ENCODE peak calls at places on chromosomes 6 and 20, in seven cellular contexts. One of them, this sample, is unnamed.

GRCh38 chr6:7568021-7568420 is 22.0 kb upstream of the SNRNP48 start:
- DNase-seq in left ventricle myocardium inferior: no peak
- DNase-seq in pancreas: no peak
- DNase-seq in heart right ventricle: no peak
- DNase-seq in uterus: no peak
- DNase-seq in transverse colon: no peak
- DNase-seq in adrenal gland: no peak
- DNase-seq in this sample: no peak

GRCh38 chr20:25584905-25585704 is at the start of gene NINL:
- DNase-seq in left ventricle myocardium inferior: peak; percentile 64
- DNase-seq in pancreas: peak; percentile 75
- DNase-seq in heart right ventricle: peak; percentile 65
- DNase-seq in uterus: peak; percentile 55
- DNase-seq in transverse colon: peak; percentile 47
- DNase-seq in adrenal gland: peak; percentile 69
- DNase-seq in this sample: no peak

GRCh38 chr6:89921691-89922090 is 27.4 kb downstream of the GJA10 start:
- DNase-seq in left ventricle myocardium inferior: no peak
- DNase-seq in pancreas: no peak
- DNase-seq in heart right ventricle: no peak
- DNase-seq in uterus: no peak
- DNase-seq in transverse colon: no peak
- DNase-seq in adrenal gland: no peak
- DNase-seq in this sample: no peak

GRCh38 chr6:189676-190075 is 102.6 kb upstream of the DUSP22 start:
- DNase-seq in left ventricle myocardium inferior: no peak
- DNase-seq in pancreas: no peak
- DNase-seq in heart right ventricle: no peak
- DNase-seq in uterus: no peak
- DNase-seq in transverse colon: no peak
- DNase-seq in adrenal gland: no peak
- DNase-seq in this sample: no peak

GRCh38 chr6:84967965-84968364 is 203.6 kb upstream of the TBX18 start:
- DNase-seq in left ventricle myocardium inferior: no peak
- DNase-seq in pancreas: no peak
- DNase-seq in heart right ventricle: no peak
- DNase-seq in uterus: no peak
- DNase-seq in transverse colon: no peak
- DNase-seq in adrenal gland: no peak
- DNase-seq in this sample: no peak

GRCh38 chr20:2804921-2805681 is 4.7 kb upstream of the CPXM1 start:
- DNase-seq in left ventricle myocardium inferior: no peak
- DNase-seq in pancreas: no peak
- DNase-seq in heart right ventricle: no peak
- DNase-seq in uterus: no peak
- DNase-seq in transverse colon: no peak
- DNase-seq in adrenal gland: no peak
- DNase-seq in this sample: no peak

GRCh38 chr6:112691289-112691688 is 344.2 kb downstream of the RFPL4B start:
- DNase-seq in left ventricle myocardium inferior: no peak
- DNase-seq in pancreas: no peak
- DNase-seq in heart right ventricle: no peak
- DNase-seq in uterus: no peak
- DNase-seq in transverse colon: no peak
- DNase-seq in adrenal gland: peak; percentile 21
- DNase-seq in this sample: no peak

GRCh38 chr6:40443842-40444241 is 143.3 kb downstream of the LRFN2 start:
- DNase-seq in left ventricle myocardium inferior: no peak
- DNase-seq in pancreas: no peak
- DNase-seq in heart right ventricle: no peak
- DNase-seq in uterus: no peak
- DNase-seq in transverse colon: no peak
- DNase-seq in adrenal gland: no peak
- DNase-seq in this sample: no peak

GRCh38 chr20:3551681-3552434 is 81.0 kb downstream of the ATRN start:
- DNase-seq in left ventricle myocardium inferior: no peak
- DNase-seq in pancreas: no peak
- DNase-seq in heart right ventricle: no peak
- DNase-seq in uterus: no peak
- DNase-seq in transverse colon: no peak
- DNase-seq in adrenal gland: no peak
- DNase-seq in this sample: no peak

GRCh38 chr6:351011-351866 is 40.3 kb upstream of the IRF4 start:
- DNase-seq in left ventricle myocardium inferior: no peak
- DNase-seq in pancreas: no peak
- DNase-seq in heart right ventricle: peak; percentile 9
- DNase-seq in uterus: no peak
- DNase-seq in transverse colon: no peak
- DNase-seq in adrenal gland: no peak
- DNase-seq in this sample: no peak

GRCh38 chr6:31378062-31378720 is 21.2 kb upstream of the HLA-B start:
- DNase-seq in left ventricle myocardium inferior: no peak
- DNase-seq in pancreas: no peak
- DNase-seq in heart right ventricle: no peak
- DNase-seq in uterus: no peak
- DNase-seq in transverse colon: peak; percentile 81
- DNase-seq in adrenal gland: no peak
- DNase-seq in this sample: no peak

GRCh38 chr6:36599791-36600209 is 5.6 kb downstream of the SRSF3 start:
- DNase-seq in left ventricle myocardium inferior: no peak
- DNase-seq in pancreas: no peak
- DNase-seq in heart right ventricle: peak; percentile 44
- DNase-seq in uterus: no peak
- DNase-seq in transverse colon: no peak
- DNase-seq in adrenal gland: peak; percentile 37
- DNase-seq in this sample: no peak

GRCh38 chr6:392441-393390 is 1.2 kb downstream of the IRF4 start:
- DNase-seq in left ventricle myocardium inferior: no peak
- DNase-seq in pancreas: no peak
- DNase-seq in heart right ventricle: no peak
- DNase-seq in uterus: no peak
- DNase-seq in transverse colon: no peak
- DNase-seq in adrenal gland: no peak
- DNase-seq in this sample: peak; percentile 60

GRCh38 chr6:127384007-127384406 is 40.6 kb upstream of the ECHDC1 start:
- DNase-seq in left ventricle myocardium inferior: no peak
- DNase-seq in pancreas: no peak
- DNase-seq in heart right ventricle: no peak
- DNase-seq in uterus: no peak
- DNase-seq in transverse colon: no peak
- DNase-seq in adrenal gland: no peak
- DNase-seq in this sample: no peak

GRCh38 chr20:6086868-6087267 is 33.0 kb upstream of the LRRN4 start:
- DNase-seq in left ventricle myocardium inferior: no peak
- DNase-seq in pancreas: no peak
- DNase-seq in heart right ventricle: no peak
- DNase-seq in uterus: no peak
- DNase-seq in transverse colon: no peak
- DNase-seq in adrenal gland: no peak
- DNase-seq in this sample: no peak

GRCh38 chr6:141107562-141108160 is 1025.1 kb upstream of the GJE1 start:
- DNase-seq in left ventricle myocardium inferior: no peak
- DNase-seq in pancreas: no peak
- DNase-seq in heart right ventricle: no peak
- DNase-seq in uterus: no peak
- DNase-seq in transverse colon: no peak
- DNase-seq in adrenal gland: no peak
- DNase-seq in this sample: no peak

GRCh38 chr6:38012573-38012972 is 193.0 kb downstream of the ZFAND3 start:
- DNase-seq in left ventricle myocardium inferior: no peak
- DNase-seq in pancreas: no peak
- DNase-seq in heart right ventricle: no peak
- DNase-seq in uterus: no peak
- DNase-seq in transverse colon: no peak
- DNase-seq in adrenal gland: peak; percentile 15
- DNase-seq in this sample: peak; percentile 60

GRCh38 chr6:155341130-155341828 is 27.0 kb upstream of the TFB1M start:
- DNase-seq in left ventricle myocardium inferior: no peak
- DNase-seq in pancreas: no peak
- DNase-seq in heart right ventricle: no peak
- DNase-seq in uterus: no peak
- DNase-seq in transverse colon: no peak
- DNase-seq in adrenal gland: no peak
- DNase-seq in this sample: no peak

GRCh38 chr6:27213544-27214125 is 33.9 kb upstream of the PRSS16 start:
- DNase-seq in left ventricle myocardium inferior: no peak
- DNase-seq in pancreas: no peak
- DNase-seq in heart right ventricle: no peak
- DNase-seq in uterus: no peak
- DNase-seq in transverse colon: no peak
- DNase-seq in adrenal gland: no peak
- DNase-seq in this sample: no peak

GRCh38 chr20:57089701-57090144 is 176.7 kb downstream of the BMP7 start:
- DNase-seq in left ventricle myocardium inferior: peak; percentile 59
- DNase-seq in pancreas: peak; percentile 79
- DNase-seq in heart right ventricle: peak; percentile 73
- DNase-seq in uterus: peak; percentile 39
- DNase-seq in transverse colon: peak; percentile 74
- DNase-seq in adrenal gland: peak; percentile 57
- DNase-seq in this sample: peak; percentile 80

GRCh38 chr6:33620158-33620583 is 951 bp upstream of the ITPR3 start:
- DNase-seq in left ventricle myocardium inferior: no peak
- DNase-seq in pancreas: peak; percentile 69
- DNase-seq in heart right ventricle: peak; percentile 39
- DNase-seq in uterus: no peak
- DNase-seq in transverse colon: peak; percentile 63
- DNase-seq in adrenal gland: peak; percentile 49
- DNase-seq in this sample: peak; percentile 61

GRCh38 chr20:3777726-3778629 is 3.3 kb downstream of the SPEF1 start:
- DNase-seq in left ventricle myocardium inferior: peak; percentile 77
- DNase-seq in pancreas: peak; percentile 71
- DNase-seq in heart right ventricle: peak; percentile 74
- DNase-seq in uterus: peak; percentile 70
- DNase-seq in transverse colon: peak; percentile 69
- DNase-seq in adrenal gland: peak; percentile 64
- DNase-seq in this sample: no peak

GRCh38 chr6:90463874-90464273 is 123.0 kb downstream of the MAP3K7 start:
- DNase-seq in left ventricle myocardium inferior: no peak
- DNase-seq in pancreas: no peak
- DNase-seq in heart right ventricle: no peak
- DNase-seq in uterus: no peak
- DNase-seq in transverse colon: no peak
- DNase-seq in adrenal gland: no peak
- DNase-seq in this sample: no peak

GRCh38 chr6:90885611-90886056 is 298.8 kb upstream of the MAP3K7 start:
- DNase-seq in left ventricle myocardium inferior: no peak
- DNase-seq in pancreas: no peak
- DNase-seq in heart right ventricle: no peak
- DNase-seq in uterus: no peak
- DNase-seq in transverse colon: no peak
- DNase-seq in adrenal gland: no peak
- DNase-seq in this sample: no peak

GRCh38 chr6:95923518-95923917 is 92.3 kb upstream of the FUT9 start:
- DNase-seq in left ventricle myocardium inferior: no peak
- DNase-seq in pancreas: no peak
- DNase-seq in heart right ventricle: no peak
- DNase-seq in uterus: no peak
- DNase-seq in transverse colon: no peak
- DNase-seq in adrenal gland: no peak
- DNase-seq in this sample: peak; percentile 22

GRCh38 chr6:104716858-104717257 is 142.9 kb downstream of the HACE1 start:
- DNase-seq in left ventricle myocardium inferior: no peak
- DNase-seq in pancreas: no peak
- DNase-seq in heart right ventricle: no peak
- DNase-seq in uterus: no peak
- DNase-seq in transverse colon: no peak
- DNase-seq in adrenal gland: no peak
- DNase-seq in this sample: no peak

GRCh38 chr6:135630789-135631376 is 133.3 kb upstream of the AHI1 start:
- DNase-seq in left ventricle myocardium inferior: no peak
- DNase-seq in pancreas: no peak
- DNase-seq in heart right ventricle: no peak
- DNase-seq in uterus: peak; percentile 41
- DNase-seq in transverse colon: no peak
- DNase-seq in adrenal gland: no peak
- DNase-seq in this sample: no peak

GRCh38 chr6:79042088-79042798 is 35.8 kb downstream of the PHIP start:
- DNase-seq in left ventricle myocardium inferior: no peak
- DNase-seq in pancreas: no peak
- DNase-seq in heart right ventricle: no peak
- DNase-seq in uterus: no peak
- DNase-seq in transverse colon: no peak
- DNase-seq in adrenal gland: no peak
- DNase-seq in this sample: no peak

GRCh38 chr6:42898891-42899361 is 16.9 kb upstream of the PTCRA start:
- DNase-seq in left ventricle myocardium inferior: peak; percentile 40
- DNase-seq in pancreas: no peak
- DNase-seq in heart right ventricle: no peak
- DNase-seq in uterus: peak; percentile 79
- DNase-seq in transverse colon: peak; percentile 71
- DNase-seq in adrenal gland: peak; percentile 70
- DNase-seq in this sample: peak; percentile 82

GRCh38 chr6:149823013-149823412 is 41.1 kb downstream of the LRP11 start:
- DNase-seq in left ventricle myocardium inferior: no peak
- DNase-seq in pancreas: no peak
- DNase-seq in heart right ventricle: no peak
- DNase-seq in uterus: no peak
- DNase-seq in transverse colon: no peak
- DNase-seq in adrenal gland: no peak
- DNase-seq in this sample: peak; percentile 8
- TF ChIP-seq CTCF in left ventricle myocardium inferior: no peak
- TF ChIP-seq CTCF in pancreas: no peak
- TF ChIP-seq CTCF in heart right ventricle: no peak
- TF ChIP-seq CTCF in uterus: no peak
- TF ChIP-seq CTCF in transverse colon: no peak
- TF ChIP-seq CTCF in adrenal gland: no peak
- TF ChIP-seq CTCF in this sample: peak; percentile 63

GRCh38 chr6:16747232-16748027 is 13.8 kb downstream of the ATXN1 start:
- DNase-seq in left ventricle myocardium inferior: no peak
- DNase-seq in pancreas: no peak
- DNase-seq in heart right ventricle: no peak
- DNase-seq in uterus: no peak
- DNase-seq in transverse colon: no peak
- DNase-seq in adrenal gland: no peak
- DNase-seq in this sample: no peak
- H3K4me1 ChIP-seq in left ventricle myocardium inferior: peaks cover 87% of the 10 kb centered on the region
- H3K4me1 ChIP-seq in pancreas: peaks cover 23% of the 10 kb centered on the region
- H3K4me1 ChIP-seq in heart right ventricle: peaks cover 48% of the 10 kb centered on the region
- H3K4me1 ChIP-seq in uterus: peaks cover 25% of the 10 kb centered on the region
- H3K4me1 ChIP-seq in transverse colon: peaks cover 42% of the 10 kb centered on the region
- H3K4me1 ChIP-seq in adrenal gland: peaks cover 27% of the 10 kb centered on the region
- H3K4me1 ChIP-seq in this sample: no peaks in the 10 kb centered on the region

DNA sequence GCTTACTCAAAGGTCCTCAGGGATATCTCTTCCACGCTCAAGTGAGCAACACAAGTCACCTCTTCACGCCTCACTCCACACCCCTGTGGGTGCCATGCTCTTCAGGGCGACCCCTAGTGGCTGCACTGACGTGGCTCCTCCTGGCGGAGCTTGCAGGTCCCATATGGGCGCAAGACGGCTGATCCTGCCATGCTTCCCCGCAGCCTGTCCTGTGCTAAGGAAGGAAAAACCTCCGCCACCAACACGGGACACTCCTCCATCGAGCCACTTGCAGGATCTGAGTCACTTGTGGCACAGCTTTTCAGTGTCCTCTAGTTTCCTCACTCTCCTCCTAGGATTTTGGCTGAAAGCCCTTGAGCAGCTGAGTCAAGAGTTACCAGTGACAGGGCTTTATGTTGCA is 90.7 kb downstream of the KHDC1L start:
- DNase-seq in left ventricle myocardium inferior: no peak
- DNase-seq in pancreas: peak; percentile 37
- DNase-seq in heart right ventricle: no peak
- DNase-seq in uterus: no peak
- DNase-seq in transverse colon: peak; percentile 23
- DNase-seq in adrenal gland: no peak
- DNase-seq in this sample: peak; percentile 23
- TF ChIP-seq CTCF in left ventricle myocardium inferior: no peak
- TF ChIP-seq CTCF in pancreas: no peak
- TF ChIP-seq CTCF in heart right ventricle: no peak
- TF ChIP-seq CTCF in uterus: no peak
- TF ChIP-seq CTCF in transverse colon: no peak
- TF ChIP-seq CTCF in adrenal gland: no peak
- TF ChIP-seq CTCF in this sample: peak; percentile 69

GRCh38 chr6:108584323-108584722 is 23.6 kb downstream of the FOXO3 start:
- DNase-seq in left ventricle myocardium inferior: no peak
- DNase-seq in pancreas: no peak
- DNase-seq in heart right ventricle: no peak
- DNase-seq in uterus: peak; percentile 58
- DNase-seq in transverse colon: no peak
- DNase-seq in adrenal gland: no peak
- DNase-seq in this sample: no peak
- H3K4me1 ChIP-seq in left ventricle myocardium inferior: peaks cover 98% of the 10 kb centered on the region
- H3K4me1 ChIP-seq in pancreas: peaks cover 70% of the 10 kb centered on the region
- H3K4me1 ChIP-seq in heart right ventricle: peaks cover 98% of the 10 kb centered on the region
- H3K4me1 ChIP-seq in uterus: peaks cover 33% of the 10 kb centered on the region
- H3K4me1 ChIP-seq in transverse colon: peaks cover 83% of the 10 kb centered on the region
- H3K4me1 ChIP-seq in adrenal gland: peaks cover 90% of the 10 kb centered on the region
- H3K4me1 ChIP-seq in this sample: peaks cover 28% of the 10 kb centered on the region